ENCODE peak calls at places on chromosomes 1 and 21, in six cellular contexts. U is GM23338; K is mucosa of gallbladder; F is H54; E is fibroblast of lung; M is stimulated activated naive B cell treated with anti-CD40 and anti-IgM and Interleukin-4, amounts not matched to agents 10 μg/mL and 1 μg/mL and 100 μg/mL, for 72 hours. X is an unnamed sample.
A peak's percentile ranks its signal among the peaks of the same experiment; 100 is the strongest.

GRCh38 chr1:98813738-98814309 is 152.3 kb downstream of the SNX7 start:
- DNase-seq in U (no peak), K (no peak), F (no peak), E (no peak), M (no peak), X (no peak)

GRCh38 chr1:99662581-99663208 is 16.8 kb downstream of the PALMD start:
- DNase-seq in U (no peak), K (peak; percentile 43), F (no peak), E (no peak), M (no peak), X (no peak)

GRCh38 chr21:41725421-41726021 is 41.3 kb downstream of the RIPK4 start:
- DNase-seq in U (peak; percentile 58), K (no peak), F (no peak), E (no peak), M (no peak), X (no peak)

GRCh38 chr1:50423670-50424000 is 392 bp upstream of the DMRTA2 start:
- DNase-seq in U (peak; percentile 87), K (no peak), F (peak; percentile 68), E (no peak), M (no peak), X (no peak)

GRCh38 chr1:9628541-9629444 is 22.7 kb upstream of the PIK3CD start:
- DNase-seq in U (no peak), K (no peak), F (no peak), E (no peak), M (peak; percentile 88), X (no peak)

GRCh38 chr1:155127105-155127671 is 488 bp upstream of the EFNA1 start:
- DNase-seq in U (peak; percentile 80), K (peak; percentile 83), F (no peak), E (peak; percentile 55), M (no peak), X (no peak)

GRCh38 chr1:170805957-170806662 is 129.2 kb upstream of the MROH9 start:
- DNase-seq in U (no peak), K (no peak), F (no peak), E (no peak), M (no peak), X (no peak)

GRCh38 chr1:218557731-218558130 is 212.6 kb downstream of the TGFB2 start:
- DNase-seq in U (peak; percentile 5), K (peak; percentile 80), F (no peak), E (peak; percentile 53), M (no peak), X (no peak)

GRCh38 chr1:47986741-47987140 is 10.4 kb downstream of the TRABD2B start:
- DNase-seq in U (peak; percentile 42), K (peak; percentile 59), F (no peak), E (peak; percentile 21), M (no peak), X (no peak)

GRCh38 chr1:18981242-18981641 is 24.8 kb upstream of the IFFO2 start:
- DNase-seq in U (no peak), K (no peak), F (no peak), E (no peak), M (no peak), X (no peak)

GRCh38 chr1:2072109-2072806 is 22.0 kb downstream of the PRKCZ start:
- DNase-seq in U (no peak), K (no peak), F (no peak), E (no peak), M (no peak), X (no peak)

GRCh38 chr1:21292991-21293536 is 2.8 kb upstream of the ECE1 start:
- DNase-seq in U (no peak), K (no peak), F (no peak), E (no peak), M (peak; percentile 87), X (no peak)

GRCh38 chr1:206912445-206913095 is 9.2 kb downstream of the FCMR start:
- DNase-seq in U (peak; percentile 82), K (peak; percentile 83), F (no peak), E (peak; percentile 51), M (peak; percentile 60), X (peak; percentile 75)

GRCh38 chr1:42784946-42785693 is at the start of gene TMEM269:
- DNase-seq in U (peak; percentile 56), K (no peak), F (no peak), E (peak; percentile 23), M (no peak), X (no peak)

GRCh38 chr1:152166966-152167365 is 7.9 kb upstream of the RPTN start:
- DNase-seq in U (no peak), K (no peak), F (no peak), E (no peak), M (no peak), X (no peak)

GRCh38 chr1:117967472-117967871 is 37.9 kb downstream of the WDR3 start:
- DNase-seq in U (peak; percentile 64), K (no peak), F (no peak), E (peak; percentile 51), M (no peak), X (peak; percentile 2)

GRCh38 chr1:115771847-115772457 is 3.4 kb upstream of the CASQ2 start:
- DNase-seq in U (peak; percentile 97), K (peak; percentile 64), F (peak; percentile 61), E (peak; percentile 83), M (peak; percentile 6), X (peak; percentile 72)

GRCh38 chr1:179229214-179230140 is at the start of gene ABL2:
- DNase-seq in U (peak; percentile 83), K (peak; percentile 17), F (peak; percentile 56), E (peak; percentile 17), M (peak; percentile 34), X (peak; percentile 81)

GRCh38 chr21:35207322-35207721 is 158.2 kb upstream of the RUNX1 start:
- DNase-seq in U (no peak), K (no peak), F (no peak), E (no peak), M (no peak), X (no peak)